ENCODE peak calls at places on chromosome 15, in four cellular contexts. E is IMR-90, P is GM12878, T is K562. Q is an unnamed sample.

GRCh38 chr15:41013698-41014414 is 60.6 kb downstream of the CHAC1 start:
- DNase-seq in E (peak; percentile 86), T (no peak), P (peak; percentile 50), Q (no peak)

GRCh38 chr15:80916056-80916455 is 73.6 kb downstream of the MESD start:
- DNase-seq in E (no peak), T (no peak), P (no peak), Q (no peak)

GRCh38 chr15:70493787-70494514 is 269.4 kb downstream of the UACA start:
- DNase-seq in T (no peak), P (no peak), E (peak; percentile 30), Q (peak; percentile 87)

GRCh38 chr15:25903024-25903581 is 40.0 kb upstream of the ATP10A start:
- DNase-seq in E (peak; percentile 41), T (no peak), P (no peak), Q (no peak)

GRCh38 chr15:25403771-25404170 is 35.1 kb downstream of the UBE3A start:
- DNase-seq in T (no peak), E (no peak), P (no peak), Q (no peak)

GRCh38 chr15:84112025-84112424 is 123.5 kb upstream of the GOLGA6L4 start:
- DNase-seq in E (peak; percentile 12), T (peak; percentile 41), P (no peak), Q (no peak)

GRCh38 chr15:74320358-74321247 is 46.8 kb downstream of the CYP11A1 start:
- DNase-seq in P (no peak), T (peak; percentile 77), E (peak; percentile 23), Q (peak; percentile 25)

GRCh38 chr15:27993996-27994775 is 104.9 kb downstream of the OCA2 start:
- DNase-seq in T (no peak), E (no peak), P (no peak), Q (no peak)

GRCh38 chr15:92074161-92074560 is 220.7 kb downstream of the SLCO3A1 start:
- DNase-seq in T (no peak), P (no peak), E (no peak), Q (no peak)

GRCh38 chr15:60316961-60317360 is 80.8 kb downstream of the ANXA2 start:
- DNase-seq in T (no peak), E (no peak), P (no peak), Q (no peak)

GRCh38 chr15:83732196-83732595 is 78.3 kb downstream of the ADAMTSL3 start:
- DNase-seq in P (no peak), T (no peak), E (no peak), Q (no peak)

DNA sequence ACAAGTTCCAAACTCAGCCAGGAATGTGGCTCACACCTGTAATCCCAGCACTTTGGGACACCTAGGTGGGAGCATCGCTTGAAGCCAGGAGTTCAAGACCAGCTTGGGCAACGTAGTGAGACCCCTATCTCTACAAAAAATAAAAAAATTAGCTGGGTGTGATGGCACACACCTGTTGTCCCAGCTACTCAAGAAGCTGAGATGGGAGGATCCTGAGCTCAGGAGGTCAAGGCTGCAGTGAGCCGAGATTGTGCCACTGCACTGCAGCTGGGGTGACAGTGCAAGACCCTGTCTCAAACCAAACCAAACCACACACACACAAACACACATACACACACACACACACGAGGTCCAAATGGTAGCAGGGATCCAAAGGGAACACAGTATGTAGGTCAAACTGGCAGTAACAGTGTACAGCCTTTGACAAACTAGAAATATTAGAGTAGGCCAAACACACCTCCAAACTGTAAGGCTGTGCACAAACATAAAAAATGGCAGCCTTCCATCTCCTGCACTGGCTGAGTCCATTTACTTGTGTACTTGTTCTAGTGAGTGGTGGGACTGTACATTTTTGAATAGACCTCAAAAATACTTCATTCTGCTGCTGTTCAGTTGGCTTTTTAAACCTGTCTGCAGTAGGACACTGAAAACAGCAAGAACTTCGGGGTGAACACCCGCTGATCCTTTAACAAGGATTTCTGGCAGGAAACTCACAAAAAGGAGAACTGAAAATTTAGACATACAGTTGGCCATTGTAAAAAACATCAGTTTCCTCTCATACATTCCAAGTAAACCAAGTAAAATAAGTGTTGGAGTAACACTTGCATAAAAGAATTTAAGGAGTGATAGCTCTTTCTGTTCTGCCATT is 33.6 kb downstream of the INTS14 start:
- DNase-seq in T (no peak), E (no peak), P (no peak), Q (no peak)
- TF ChIP-seq ELK1 in T (no peak), E (no peak), P (no peak), Q (no peak)

GRCh38 chr15:64246364-64247189 is 83.8 kb upstream of the PPIB start:
- DNase-seq in P (peak; percentile 95), E (peak; percentile 93), T (peak; percentile 90), Q (peak; percentile 69)
- TF ChIP-seq ELK1 in P (no peak), E (no peak), T (no peak), Q (no peak)

DNA sequence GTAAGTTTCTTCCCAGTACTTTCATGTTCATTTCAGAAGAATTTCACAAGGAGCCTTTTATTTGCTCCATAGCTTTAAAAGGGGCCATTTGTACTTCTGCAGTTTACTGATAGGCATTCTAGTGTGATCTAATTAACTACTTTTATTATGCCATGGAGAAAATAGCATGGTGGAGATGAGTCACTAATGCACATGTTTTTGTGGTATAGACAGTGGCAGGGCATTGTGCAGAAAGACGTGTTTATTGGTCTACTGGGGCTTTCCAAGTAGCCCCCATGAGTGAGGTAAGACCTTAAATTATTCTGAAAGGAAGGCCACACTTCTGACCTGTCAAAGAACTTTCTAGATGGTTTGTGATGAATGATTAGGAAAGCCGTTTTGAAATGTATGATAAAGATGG is 810.0 kb upstream of the NR2F2 start:
- DNase-seq in P (peak; percentile 15), T (no peak), E (no peak), Q (no peak)
- TF ChIP-seq ELK1 in P (no peak), T (no peak), E (no peak), Q (no peak)

GRCh38 chr15:38864827-38865604 is 300.4 kb upstream of the RASGRP1 start:
- DNase-seq in E (peak; percentile 83), T (no peak), P (no peak), Q (no peak)
- TF ChIP-seq ELK1 in E (no peak), T (no peak), P (no peak), Q (no peak)

GRCh38 chr15:79657722-79658121 is 225.6 kb downstream of the MINAR1 start:
- DNase-seq in E (no peak), T (no peak), P (no peak), Q (no peak)

GRCh38 chr15:79656151-79656797 is 224.1 kb downstream of the MINAR1 start:
- DNase-seq in E (no peak), T (no peak), P (no peak), Q (no peak)

GRCh38 chr15:79661411-79661810 is 229.3 kb downstream of the MINAR1 start:
- DNase-seq in E (no peak), T (no peak), P (no peak), Q (no peak)
- TF ChIP-seq ELK1 in E (no peak), T (no peak), P (no peak), Q (no peak)

DNA sequence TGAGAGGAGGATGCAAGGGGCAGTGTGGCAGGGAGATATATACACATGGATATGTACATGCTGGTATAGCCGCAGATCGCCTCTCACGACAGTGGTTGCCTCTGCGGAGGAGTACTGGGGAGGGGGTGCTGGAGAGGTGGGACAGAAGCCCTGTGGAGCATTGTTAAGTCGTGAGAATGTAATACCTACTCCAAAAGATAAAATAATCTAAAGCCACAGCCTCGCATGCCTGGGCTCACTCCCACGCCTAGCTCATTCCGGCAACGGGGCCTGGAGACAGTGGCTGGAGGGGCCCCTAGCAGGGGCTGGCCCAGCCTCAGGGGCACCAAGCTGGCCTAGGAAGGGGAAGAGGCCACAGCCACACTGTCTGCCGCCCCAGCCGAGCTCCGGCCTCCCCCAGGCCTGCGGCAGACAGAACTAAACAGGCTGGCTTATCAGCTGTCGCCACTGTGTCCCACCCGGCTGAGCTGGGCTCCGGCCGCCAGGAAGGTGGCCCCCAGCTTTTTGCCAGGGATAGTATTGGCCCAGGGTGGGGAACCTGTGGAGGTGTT is 65.1 kb upstream of the LCTL start:
- DNase-seq in E (no peak), T (peak; percentile 93), P (no peak), Q (no peak)
- TF ChIP-seq ELK1 in E (no peak), T (no peak), P (no peak), Q (no peak)

DNA sequence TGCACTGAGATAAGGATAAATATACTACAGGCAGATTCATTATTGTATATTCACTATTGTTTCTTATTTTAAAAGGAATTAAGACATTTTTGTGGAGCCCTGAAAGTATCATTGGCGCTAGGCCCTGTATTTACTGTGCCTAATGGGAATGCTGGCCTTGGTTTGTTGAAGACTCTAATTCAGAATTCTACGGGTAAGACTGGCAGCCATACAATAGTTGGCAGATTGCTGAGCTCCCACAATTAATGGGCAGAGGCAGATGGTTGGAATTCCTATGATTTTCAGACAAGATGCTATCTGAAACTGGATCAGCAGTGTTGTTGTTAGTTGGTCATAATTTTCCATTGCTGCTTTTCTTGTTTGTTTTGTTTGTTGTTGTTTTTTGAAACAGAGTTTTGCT is 14.7 kb downstream of the PGBD4 start:
- DNase-seq in E (no peak), T (no peak), P (no peak), Q (no peak)
- TF ChIP-seq ELK1 in E (no peak), T (no peak), P (no peak), Q (no peak)

GRCh38 chr15:86773766-86774165 is 694.1 kb downstream of the AGBL1 start:
- DNase-seq in E (no peak), T (no peak), P (no peak), Q (no peak)
- TF ChIP-seq ELK1 in E (no peak), T (no peak), P (no peak), Q (no peak)

GRCh38 chr15:36469567-36469966 is 109.9 kb upstream of the CDIN1 start:
- DNase-seq in E (peak; percentile 73), T (no peak), P (no peak), Q (no peak)

GRCh38 chr15:36465304-36465703 is 114.1 kb upstream of the CDIN1 start:
- DNase-seq in P (no peak), E (peak; percentile 35), T (no peak), Q (no peak)

GRCh38 chr15:36472672-36473071 is 106.8 kb upstream of the CDIN1 start:
- DNase-seq in E (peak; percentile 35), T (no peak), P (no peak), Q (no peak)

GRCh38 chr15:36468746-36469145 is 110.7 kb upstream of the CDIN1 start:
- DNase-seq in T (no peak), E (peak; percentile 100), P (no peak), Q (no peak)
- TF ChIP-seq ELK1 in T (no peak), E (no peak), P (no peak), Q (no peak)